ENCODE peak calls at places on chromosomes 11 and 22, in six cellular contexts. G, F, P, B, U and S are unnamed samples.

GRCh38 chr11:90309693-90310092 is 86.8 kb upstream of the CHORDC1 start:
- DNase-seq in G (no peak), F (no peak), P (no peak), B (peak; percentile 11), U (no peak), S (no peak)

GRCh38 chr11:13294771-13295579 is 17.4 kb downstream of the BMAL1 start:
- DNase-seq in G (no peak), F (no peak), P (no peak), B (no peak), U (no peak), S (no peak)

GRCh38 chr11:79139900-79140299 is 300.9 kb downstream of the TENM4 start:
- DNase-seq in G (no peak), F (no peak), P (no peak), B (no peak), U (no peak), S (peak; percentile 12)

GRCh38 chr22:24516301-24516737 is 21.2 kb downstream of the UPB1 start:
- DNase-seq in G (no peak), F (no peak), P (peak; percentile 19), B (no peak), U (no peak), S (peak; percentile 59)

GRCh38 chr22:40747361-40747760 is 68.1 kb downstream of the MCHR1 start:
- DNase-seq in G (no peak), F (no peak), P (no peak), B (no peak), U (no peak), S (no peak)

GRCh38 chr11:90179923-90180322 is 42.9 kb downstream of the CHORDC1 start:
- DNase-seq in G (no peak), F (no peak), P (no peak), B (no peak), U (no peak), S (no peak)

GRCh38 chr22:35313311-35314121 is 13.8 kb downstream of the TOM1 start:
- DNase-seq in G (no peak), F (no peak), P (peak; percentile 53), B (peak; percentile 93), U (no peak), S (no peak)

GRCh38 chr11:44894217-44894617 is 56.5 kb downstream of the TP53I11 start:
- DNase-seq in G (peak; percentile 40), F (peak; percentile 92), P (peak; percentile 66), B (peak; percentile 69), U (peak; percentile 85), S (peak; percentile 75)

GRCh38 chr11:64553554-64554201 is 37.3 kb upstream of the SLC22A12 start:
- DNase-seq in G (no peak), F (peak; percentile 92), P (peak; percentile 43), B (peak; percentile 54), U (peak; percentile 80), S (peak; percentile 55)

GRCh38 chr22:49996532-49997220 is 15.9 kb downstream of the IL17REL start:
- DNase-seq in G (no peak), F (no peak), P (no peak), B (no peak), U (no peak), S (no peak)

GRCh38 chr11:108906826-108907225 is 242.0 kb downstream of the DDX10 start:
- DNase-seq in G (no peak), F (no peak), P (no peak), B (peak; percentile 56), U (no peak), S (no peak)

GRCh38 chr22:17566776-17567175 is 3.5 kb downstream of the SLC25A18 start:
- DNase-seq in G (no peak), F (no peak), P (no peak), B (no peak), U (no peak), S (no peak)

GRCh38 chr22:17559188-17559587 is 4.1 kb upstream of the SLC25A18 start:
- DNase-seq in G (no peak), F (no peak), P (no peak), B (no peak), U (no peak), S (no peak)

GRCh38 chr22:17565986-17566687 is 2.8 kb downstream of the SLC25A18 start:
- DNase-seq in G (no peak), F (no peak), P (no peak), B (no peak), U (no peak), S (no peak)

GRCh38 chr22:17563936-17564391 is 666 bp downstream of the SLC25A18 start:
- DNase-seq in G (no peak), F (no peak), P (no peak), B (no peak), U (no peak), S (no peak)

DNA sequence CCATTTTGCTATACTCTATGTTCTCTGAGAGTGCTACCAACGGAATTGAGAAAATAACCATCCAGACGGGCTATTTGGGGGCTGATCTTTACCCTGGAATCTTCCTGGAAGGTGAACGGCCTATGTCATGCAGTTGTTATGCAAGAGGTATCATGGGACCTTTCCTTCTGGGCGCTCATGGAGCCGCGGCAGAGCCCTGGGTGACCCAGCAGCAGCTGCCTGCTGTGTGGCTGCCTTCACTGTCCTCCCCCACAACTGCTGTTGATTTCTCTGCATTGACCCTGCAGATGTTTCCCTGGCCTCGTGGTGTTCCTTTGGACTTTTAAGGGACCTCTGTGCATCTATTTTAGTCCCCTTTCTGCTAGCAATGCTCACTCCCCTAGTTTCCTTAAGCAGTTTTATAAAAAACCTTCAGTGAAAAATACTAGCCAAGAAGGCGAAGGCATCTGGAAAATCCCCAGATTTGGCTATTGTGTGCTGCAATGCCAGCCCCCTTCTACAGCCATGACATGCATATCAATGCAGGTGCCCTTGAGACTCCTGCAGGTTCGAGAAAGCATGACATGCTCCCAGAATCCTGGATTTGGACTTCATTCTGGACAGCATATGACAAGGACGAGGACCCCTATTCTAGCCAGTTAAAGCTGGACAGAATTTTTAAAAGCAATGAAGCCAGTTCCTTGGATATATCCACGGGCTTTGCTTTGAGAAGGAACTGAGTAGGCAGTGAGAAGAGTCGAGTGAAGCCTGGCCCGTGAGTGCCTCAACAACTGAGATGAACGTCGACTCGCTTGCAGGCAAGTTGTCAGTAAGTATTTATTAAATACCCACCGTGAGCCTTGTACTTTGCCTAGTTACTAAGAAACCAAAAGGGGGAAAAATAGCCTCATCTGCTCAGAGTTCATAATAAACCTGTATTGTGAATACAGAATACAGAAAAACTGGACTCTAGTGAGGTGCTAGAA is at the start of gene SLC25A18:
- DNase-seq in G (no peak), F (peak; percentile 56), P (no peak), B (no peak), U (peak; percentile 46), S (peak; percentile 75)
- TF ChIP-seq CTCF in G (no peak), F (peak; percentile 21), P (no peak), B (no peak), U (peak; percentile 32), S (no peak)

DNA sequence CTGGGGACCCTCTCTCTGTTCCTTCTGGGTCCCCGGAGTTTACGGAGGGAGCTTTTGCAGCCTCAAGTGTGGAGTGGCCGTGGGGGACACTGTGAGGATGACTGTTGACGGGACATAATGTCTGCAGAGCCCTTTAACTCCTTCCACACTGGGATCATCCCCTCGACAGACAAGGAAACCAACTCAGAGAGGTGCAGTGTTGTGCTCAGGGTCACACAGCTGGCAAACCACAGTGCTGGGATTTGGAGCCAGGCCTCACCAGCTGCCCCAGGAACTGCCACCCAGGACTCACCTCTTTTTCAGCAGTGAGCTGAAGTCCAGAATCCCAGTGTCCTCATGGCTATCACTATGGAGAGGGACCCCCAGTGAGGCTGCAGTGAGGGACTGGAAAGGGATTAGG is 5.4 kb downstream of the MYBPC3 start:
- DNase-seq in G (no peak), F (no peak), P (no peak), B (no peak), U (no peak), S (no peak)
- TF ChIP-seq MAX in G (no peak), F (no peak), P (no peak), B (no peak), U (no peak), S (no peak)

GRCh38 chr22:41908409-41909289 is 6.2 kb downstream of the SHISA8 start:
- DNase-seq in G (no peak), F (peak; percentile 69), P (no peak), B (no peak), U (no peak), S (no peak)

GRCh38 chr22:41907436-41908401 is 7.2 kb downstream of the SHISA8 start:
- DNase-seq in G (no peak), F (no peak), P (no peak), B (no peak), U (no peak), S (peak; percentile 51)

GRCh38 chr22:41910050-41910598 is 4.8 kb downstream of the SHISA8 start:
- DNase-seq in G (no peak), F (peak; percentile 78), P (no peak), B (no peak), U (no peak), S (no peak)

GRCh38 chr22:41910599-41911291 is 4.1 kb downstream of the SHISA8 start:
- DNase-seq in G (no peak), F (no peak), P (no peak), B (no peak), U (no peak), S (no peak)

GRCh38 chr22:41909290-41910049 is 5.4 kb downstream of the SHISA8 start:
- DNase-seq in G (no peak), F (peak; percentile 80), P (no peak), B (no peak), U (no peak), S (no peak)
- H3K4me3 ChIP-seq in G (no peak overlapping the region), F (no peak overlapping the region), P (no peak overlapping the region), B (no peak overlapping the region), U (no peak overlapping the region), S (no peak overlapping the region)

GRCh38 chr22:30176431-30176830 is 70.1 kb downstream of the LIF start:
- DNase-seq in G (no peak), F (no peak), P (no peak), B (no peak), U (no peak), S (no peak)

GRCh38 chr22:30175743-30176288 is 70.7 kb downstream of the LIF start:
- DNase-seq in G (no peak), F (no peak), P (no peak), B (no peak), U (no peak), S (no peak)

GRCh38 chr22:30180616-30181015 is 65.9 kb downstream of the LIF start:
- DNase-seq in G (no peak), F (no peak), P (no peak), B (no peak), U (no peak), S (no peak)

GRCh38 chr22:30181459-30182353 is 64.9 kb downstream of the LIF start:
- DNase-seq in G (no peak), F (no peak), P (no peak), B (peak; percentile 19), U (no peak), S (peak; percentile 67)

DNA sequence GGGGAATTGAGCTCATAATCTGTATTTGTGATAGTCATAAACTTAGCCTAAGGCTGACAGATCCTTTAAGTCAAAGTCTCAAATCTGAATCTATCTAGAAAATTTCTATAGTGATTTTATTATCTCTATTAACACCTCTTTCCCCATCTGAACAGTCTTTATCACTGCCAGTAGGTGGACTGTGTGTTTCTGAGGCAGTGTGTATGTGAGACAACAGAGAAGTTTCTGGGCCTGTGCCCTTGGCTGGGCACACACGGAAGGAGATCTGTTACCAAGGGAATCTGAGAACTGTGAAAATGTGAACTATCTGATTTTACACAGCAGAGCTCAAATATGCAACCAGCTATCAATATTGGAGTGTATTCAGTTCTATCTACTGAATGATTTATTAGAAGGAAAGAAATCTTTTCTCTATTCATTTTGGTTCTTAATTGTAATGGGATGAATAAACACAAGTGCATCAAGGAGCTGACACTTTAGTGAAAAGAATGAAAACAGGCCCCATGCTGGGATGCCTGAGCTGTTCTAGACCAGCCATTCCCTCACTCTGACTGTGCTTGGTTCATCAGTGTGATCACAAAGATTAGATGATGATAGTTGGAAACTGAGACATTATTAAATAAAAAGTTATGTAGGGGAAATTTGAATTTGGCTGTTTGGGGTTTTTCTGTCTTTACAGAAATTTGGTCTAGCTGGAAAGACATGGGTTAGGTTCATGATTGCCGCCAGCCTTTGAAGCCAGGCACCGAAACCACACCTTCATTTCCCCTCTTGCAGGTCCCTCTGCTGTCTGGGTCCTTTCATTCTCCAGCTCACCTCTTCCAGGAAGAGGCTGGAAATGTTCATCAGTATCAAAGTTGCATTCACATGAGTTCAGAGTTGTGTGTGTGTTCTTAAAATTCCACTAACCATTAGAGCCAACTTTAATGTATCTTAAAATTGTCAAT is 68.1 kb downstream of the LIF start:
- DNase-seq in G (peak; percentile 18), F (no peak), P (no peak), B (no peak), U (no peak), S (no peak)
- TF ChIP-seq CTCF in G (peak; percentile 33), F (no peak), P (no peak), B (no peak), U (no peak), S (no peak)